ENCODE peak calls at places on chromosomes 16 and 17, in four cellular contexts. U is aorta, V is BJ, R is NCI-H446. S is an unnamed sample.

GRCh38 chr16:88045820-88046303 is 94.6 kb downstream of the BANP start:
- DNase-seq in U (peak; percentile 36), V (no peak), R (no peak), S (no peak)

GRCh38 chr16:57802635-57803412 is 533 bp upstream of the KIFC3 start:
- DNase-seq in U (no peak), V (no peak), R (no peak), S (no peak)

GRCh38 chr16:66265106-66265415 is 101.4 kb upstream of the CDH5 start:
- DNase-seq in U (no peak), V (no peak), R (no peak), S (no peak)

GRCh38 chr16:35744716-35745115 is 2285.3 kb downstream of the TP53TG3F start:
- DNase-seq in U (no peak), V (no peak), R (no peak), S (no peak)

GRCh38 chr17:49436174-49436573 is 21.5 kb upstream of the PHB1 start:
- DNase-seq in U (no peak), V (no peak), R (no peak), S (no peak)

GRCh38 chr17:59903455-59903854 is 10.5 kb downstream of the RPS6KB1 start:
- DNase-seq in U (no peak), V (no peak), R (no peak), S (no peak)

GRCh38 chr16:3118846-3119245 is 6.5 kb downstream of the ZNF205 start:
- DNase-seq in U (no peak), V (no peak), R (no peak), S (no peak)

GRCh38 chr16:88748364-88748763 is 36.7 kb downstream of the PIEZO1 start:
- DNase-seq in U (no peak), V (no peak), R (no peak), S (no peak)

GRCh38 chr17:48624544-48625501 is 1.3 kb downstream of the HOXB9 start:
- DNase-seq in U (no peak), V (no peak), R (no peak), S (peak; percentile 11)

S was measured in DMS79 treated with DMSO at 0.1 percent for 48 hours.